ENCODE peak calls at places on chromosomes 7 and 10, in six cellular contexts. H is ovary, B is SK-N-SH, G is transverse colon, C is HepG2, K is A549. L is an unnamed sample.

GRCh38 chr7:139936760-139937310 is 107.8 kb downstream of the TBXAS1 start:
- DNase-seq in C (peak; percentile 62), G (no peak), H (no peak), K (no peak), B (no peak), L (no peak)

GRCh38 chr7:55977831-55978230 is 13.4 kb downstream of the NIPSNAP2 start:
- DNase-seq in C (no peak), H (no peak), K (no peak), G (no peak), B (no peak), L (no peak)

GRCh38 chr10:121096617-121097431 is 245.7 kb downstream of the WDR11 start:
- DNase-seq in B (no peak), K (no peak), G (peak; percentile 22), C (peak; percentile 24), H (peak; percentile 44), L (no peak)

GRCh38 chr10:33153968-33154327 is 180.5 kb downstream of the NRP1 start:
- DNase-seq in G (no peak), C (no peak), B (no peak), K (no peak), H (no peak), L (no peak)

GRCh38 chr7:124423863-124424262 is 341.7 kb downstream of the GPR37 start:
- DNase-seq in H (no peak), C (no peak), B (no peak), K (no peak), G (no peak), L (no peak)

GRCh38 chr7:71548746-71549145 is 416.8 kb downstream of the GALNT17 start:
- DNase-seq in G (no peak), B (no peak), H (no peak), K (no peak), C (no peak), L (no peak)

GRCh38 chr10:28593811-28594210 is 60.9 kb downstream of the WAC start:
- DNase-seq in C (no peak), B (no peak), H (no peak), K (no peak), G (no peak), L (no peak)

GRCh38 chr7:47937065-47937687 is 11.1 kb downstream of the PKD1L1 start:
- DNase-seq in B (no peak), G (peak; percentile 44), H (no peak), C (no peak), K (no peak), L (no peak)

GRCh38 chr7:41869596-41869995 is 166.7 kb upstream of the INHBA start:
- DNase-seq in C (no peak), B (no peak), H (peak; percentile 24), K (no peak), G (no peak), L (no peak)

GRCh38 chr7:127226685-127227374 is 25.9 kb downstream of the GRM8 start:
- DNase-seq in G (no peak), C (no peak), K (no peak), B (no peak), H (no peak), L (no peak)

GRCh38 chr10:48587819-48588218 is 17.1 kb downstream of the ARHGAP22 start:
- DNase-seq in H (no peak), G (no peak), C (no peak), K (no peak), B (no peak), L (no peak)
- TF ChIP-seq EP300 in H (no peak), G (no peak), C (no peak), K (no peak), B (no peak), L (no peak)

GRCh38 chr10:115937756-115938032 is 335.3 kb downstream of the GFRA1 start:
- DNase-seq in H (no peak), K (no peak), B (no peak), C (no peak), G (no peak), L (no peak)
- H3K27ac ChIP-seq in H (no peak overlapping the region), K (no peak overlapping the region), B (peak overlapping the region; percentile 56), C (no peak overlapping the region), G (no peak overlapping the region), L (no peak overlapping the region)

GRCh38 chr10:122347162-122347561 is 27.3 kb upstream of the PLEKHA1 start:
- DNase-seq in G (no peak), K (no peak), C (no peak), H (no peak), B (no peak), L (no peak)

GRCh38 chr10:122349758-122350355 is 24.7 kb upstream of the PLEKHA1 start:
- DNase-seq in K (no peak), H (no peak), B (no peak), G (no peak), C (no peak), L (no peak)

GRCh38 chr10:122348951-122349361 is 25.6 kb upstream of the PLEKHA1 start:
- DNase-seq in B (no peak), C (peak; percentile 44), H (no peak), G (no peak), K (no peak), L (no peak)

GRCh38 chr10:122346326-122346950 is 28.1 kb upstream of the PLEKHA1 start:
- DNase-seq in K (no peak), B (no peak), H (no peak), G (no peak), C (no peak), L (no peak)

GRCh38 chr10:122348512-122348911 is 26.0 kb upstream of the PLEKHA1 start:
- DNase-seq in K (no peak), C (no peak), B (no peak), G (no peak), H (no peak), L (no peak)
- TF ChIP-seq EP300 in K (no peak), C (no peak), B (no peak), G (no peak), H (no peak), L (no peak)

DNA sequence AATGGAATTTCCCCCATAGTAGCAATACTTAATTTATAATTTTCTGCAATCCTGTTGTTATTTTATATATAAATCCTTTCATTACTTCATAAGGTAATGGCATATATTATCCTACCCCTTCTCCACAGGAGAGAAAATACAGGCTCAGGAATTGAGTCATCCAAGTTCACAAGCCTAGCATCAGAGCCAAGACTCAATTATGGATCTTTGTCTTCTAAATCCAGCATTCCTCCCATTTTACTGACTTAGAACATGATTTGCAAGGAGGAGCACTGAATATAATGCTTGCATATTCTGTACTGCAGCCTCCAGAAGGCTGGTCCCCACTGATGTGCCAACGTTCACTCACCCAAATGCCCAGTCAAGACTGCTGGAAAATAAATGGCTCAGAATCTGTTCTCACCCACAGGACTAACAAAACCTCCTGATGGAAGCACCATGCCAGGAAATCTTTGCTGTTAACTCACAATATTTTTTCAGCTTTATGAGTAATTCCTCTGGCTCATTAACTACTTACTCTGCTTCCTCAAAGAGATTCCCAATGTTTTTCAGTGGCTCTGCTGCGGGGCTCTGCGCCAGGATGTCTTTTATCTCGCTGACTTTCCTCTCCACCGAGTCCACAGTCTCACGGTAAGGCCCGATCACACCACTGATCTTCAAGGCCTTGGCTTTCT is 48.6 kb downstream of the DLD start:
- DNase-seq in K (no peak), G (no peak), B (no peak), C (no peak), H (peak; percentile 69), L (no peak)
- H3K27ac ChIP-seq in K (no peak overlapping the region), G (peak overlapping the region; percentile 66), B (peak overlapping the region; percentile 98), C (no peak overlapping the region), H (peak overlapping the region; percentile 17), L (peak overlapping the region; percentile 67)

GRCh38 chr10:62095341-62096071 is 173.1 kb downstream of the RTKN2 start:
- DNase-seq in K (no peak), G (no peak), B (no peak), H (no peak), C (peak; percentile 94), L (no peak)
- TF ChIP-seq EP300 in K (peak; percentile 91), G (no peak), B (no peak), H (no peak), C (peak; percentile 93), L (no peak)

GRCh38 chr10:109961181-109962001 is 38.1 kb upstream of the XPNPEP1 start:
- DNase-seq in G (no peak), C (no peak), H (no peak), B (peak; percentile 26), K (no peak), L (no peak)
- H3K27ac ChIP-seq in G (no peak overlapping the region), C (no peak overlapping the region), H (no peak overlapping the region), B (peak overlapping the region; percentile 59), K (no peak overlapping the region), L (peak overlapping the region; percentile 10)

DNA sequence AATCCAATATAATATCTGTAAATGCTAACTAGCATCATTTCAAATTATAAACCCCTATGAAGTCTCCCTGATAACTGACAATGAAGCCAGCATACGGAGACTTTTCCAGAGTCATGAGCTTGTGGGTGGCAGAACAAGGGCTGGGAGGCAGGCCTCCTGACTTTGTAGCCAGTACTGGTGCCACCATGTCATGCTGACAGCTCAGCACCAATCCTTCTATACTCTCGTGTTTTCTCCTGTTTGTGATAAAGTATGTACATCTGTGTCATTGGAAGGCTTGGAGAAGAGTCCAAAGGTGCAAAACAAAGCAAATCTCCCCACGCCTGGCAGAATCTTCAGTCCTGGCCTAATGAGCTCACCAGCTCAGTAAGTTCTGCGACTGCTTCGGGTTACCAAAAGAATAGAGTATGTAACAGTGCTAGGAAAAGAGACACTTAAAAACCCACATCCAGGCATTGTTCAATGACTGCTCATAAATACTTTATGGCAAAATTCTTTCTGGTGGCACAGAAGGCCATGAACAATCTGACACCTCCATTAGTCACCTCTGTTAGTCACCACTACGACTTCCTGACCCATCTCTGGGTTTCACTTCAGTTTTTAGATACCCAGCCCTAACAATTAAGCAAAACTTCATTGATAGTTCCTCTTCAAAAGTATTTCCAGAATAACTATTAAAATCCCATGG is 24.5 kb downstream of the STEAP1 start:
- DNase-seq in K (peak; percentile 25), C (peak; percentile 41), B (no peak), G (no peak), H (no peak), L (no peak)
- TF ChIP-seq EP300 in K (no peak), C (no peak), B (peak; percentile 51), G (no peak), H (no peak), L (no peak)

GRCh38 chr10:70809726-70810125 is 6.0 kb upstream of the SGPL1 start:
- DNase-seq in G (no peak), K (no peak), C (no peak), H (no peak), B (no peak), L (no peak)
- H3K27ac ChIP-seq in G (no peak overlapping the region), K (no peak overlapping the region), C (no peak overlapping the region), H (no peak overlapping the region), B (no peak overlapping the region), L (no peak overlapping the region)

DNA sequence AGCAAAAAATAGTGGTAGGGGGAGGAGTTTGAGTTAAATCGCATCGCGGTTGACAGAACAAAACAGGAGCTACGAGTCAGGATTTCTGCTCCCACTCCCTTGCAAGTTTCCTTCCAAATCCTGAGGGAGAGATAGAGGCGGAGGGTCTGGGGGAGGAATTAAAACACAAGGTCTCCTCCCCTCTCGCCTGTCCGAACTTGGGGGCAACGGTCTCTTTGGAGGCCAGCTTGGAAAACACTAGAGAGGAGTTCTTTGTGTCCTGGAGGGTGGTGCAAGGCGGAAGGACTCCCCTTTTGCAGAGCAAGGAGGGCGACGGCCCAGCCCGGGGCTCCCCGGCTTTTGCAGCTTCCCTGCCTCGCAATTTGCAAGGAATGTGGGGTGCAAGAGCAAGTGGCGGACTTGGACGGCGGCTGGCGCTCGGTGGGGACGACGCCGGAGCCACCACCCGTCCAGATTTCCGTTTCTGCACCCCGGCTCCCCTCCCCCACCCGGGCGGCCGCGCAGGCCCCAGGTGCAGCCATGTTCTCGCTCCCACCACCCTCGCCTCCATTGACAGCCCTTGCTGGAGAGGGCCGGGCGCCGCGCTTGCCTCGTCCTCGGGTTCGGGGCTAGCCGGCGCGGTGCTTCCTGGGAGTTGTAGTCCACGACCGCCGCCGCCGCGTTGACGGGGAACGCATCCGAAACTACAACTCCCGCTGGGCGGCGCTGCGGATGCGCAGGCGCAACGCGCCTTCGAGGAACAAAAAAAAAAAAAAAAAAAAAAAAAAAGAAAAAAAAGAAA is 417 bp upstream of the GTF2I start:
- DNase-seq in C (peak; percentile 94), G (peak; percentile 99), K (peak; percentile 94), B (peak; percentile 98), H (peak; percentile 98), L (peak; percentile 99)
- TF ChIP-seq EP300 in C (no peak), G (no peak), K (no peak), B (no peak), H (no peak), L (no peak)

L was measured in suprapubic skin.